ENCODE peak calls at places on chromosome 7, in five cellular contexts. T, Y, W, P and B are unnamed samples. For H4K20me1, the result is how much of the 10 kb centered on the place peaks cover.

GRCh38 chr7:108660465-108660864 is 90.8 kb downstream of the DNAJB9 start:
- DNase-seq in T (no peak), W (peak), P (peak), Y (no peak), B (no peak)

GRCh38 chr7:135792334-135792733 is 43.7 kb upstream of the FAM180A start:
- DNase-seq in W (no peak), Y (no peak), T (no peak), P (no peak), B (no peak)

GRCh38 chr7:43135129-43135528 is 22.7 kb downstream of the HECW1 start:
- DNase-seq in T (peak), P (peak), Y (no peak), W (peak), B (no peak)

GRCh38 chr7:156005202-156005821 is 193.0 kb upstream of the SHH start:
- DNase-seq in P (no peak), W (no peak), T (no peak), Y (no peak), B (no peak)

GRCh38 chr7:3942778-3943177 is 641.7 kb downstream of the SDK1 start:
- DNase-seq in W (no peak), T (peak), P (no peak), Y (no peak), B (no peak)

GRCh38 chr7:75772081-75773077 is at the start of gene CCL26:
- DNase-seq in T (peak), W (peak), Y (no peak), P (no peak), B (no peak)

GRCh38 chr7:73521636-73522080 is 435 bp downstream of the BAZ1B start:
- DNase-seq in Y (peak), W (peak), P (no peak), T (peak), B (no peak)

GRCh38 chr7:95304990-95305389 is 19.3 kb downstream of the PON1 start:
- DNase-seq in P (no peak), W (no peak), Y (no peak), T (no peak), B (no peak)

GRCh38 chr7:13091974-13092707 is 404.7 kb downstream of the ARL4A start:
- DNase-seq in T (no peak), W (no peak), P (no peak), Y (no peak), B (no peak)

GRCh38 chr7:68185641-68186040 is 1189.0 kb downstream of the TYW1 start:
- DNase-seq in W (no peak), T (no peak), P (no peak), Y (no peak), B (no peak)

GRCh38 chr7:42460948-42461347 is 223.9 kb upstream of the GLI3 start:
- DNase-seq in T (no peak), Y (no peak), P (no peak), W (no peak), B (no peak)

GRCh38 chr7:136958016-136958415 is 89.6 kb downstream of the CHRM2 start:
- DNase-seq in P (no peak), T (peak), Y (no peak), W (no peak), B (no peak)

GRCh38 chr7:26090927-26091519 is 61.0 kb upstream of the NFE2L3 start:
- DNase-seq in P (peak), Y (peak), W (peak), T (peak), B (peak)

GRCh38 chr7:151725844-151726770 is 150.8 kb downstream of the PRKAG2 start:
- DNase-seq in Y (no peak), T (peak), P (no peak), W (no peak), B (no peak)

GRCh38 chr7:117588352-117588794 is 108.5 kb downstream of the CFTR start:
- DNase-seq in P (no peak), W (peak), Y (no peak), T (peak), B (peak)

GRCh38 chr7:94008537-94008936 is 4.4 kb upstream of the BET1 start:
- DNase-seq in Y (no peak), W (peak), P (no peak), T (peak), B (no peak)

GRCh38 chr7:34991938-34992840 is 45.1 kb downstream of the DPY19L1 start:
- DNase-seq in W (peak), P (peak), Y (no peak), T (peak), B (no peak)

GRCh38 chr7:91264924-91265681 is 870 bp downstream of the FZD1 start:
- DNase-seq in T (peak), W (peak), P (no peak), Y (peak), B (peak)

GRCh38 chr7:139108256-139109187 is 998 bp downstream of the ZC3HAV1 start:
- DNase-seq in T (peak), P (no peak), Y (peak), W (peak), B (peak)

GRCh38 chr7:67407351-67407750 is 410.7 kb downstream of the TYW1 start:
- DNase-seq in W (no peak), Y (no peak), P (no peak), T (no peak), B (no peak)

GRCh38 chr7:78317371-78317770 is 518.8 kb downstream of the PHTF2 start:
- DNase-seq in W (no peak), T (no peak), Y (no peak), P (no peak), B (no peak)

GRCh38 chr7:21869785-21870402 is 75.8 kb downstream of the CDCA7L start:
- DNase-seq in Y (no peak), W (peak), T (peak), P (no peak), B (no peak)

GRCh38 chr7:98193474-98194180 is 17.6 kb upstream of the BHLHA15 start:
- DNase-seq in W (no peak), P (no peak), Y (no peak), T (no peak), B (no peak)

GRCh38 chr7:15326044-15326644 is 235.7 kb downstream of the AGMO start:
- DNase-seq in T (peak), W (peak), Y (peak), P (peak), B (no peak)

GRCh38 chr7:15057272-15057671 is 154.7 kb upstream of the DGKB start:
- DNase-seq in Y (no peak), T (no peak), W (no peak), P (no peak), B (no peak)

GRCh38 chr7:10919923-10920322 is 53.7 kb upstream of the PHF14 start:
- DNase-seq in P (no peak), W (no peak), Y (no peak), T (no peak), B (no peak)

DNA sequence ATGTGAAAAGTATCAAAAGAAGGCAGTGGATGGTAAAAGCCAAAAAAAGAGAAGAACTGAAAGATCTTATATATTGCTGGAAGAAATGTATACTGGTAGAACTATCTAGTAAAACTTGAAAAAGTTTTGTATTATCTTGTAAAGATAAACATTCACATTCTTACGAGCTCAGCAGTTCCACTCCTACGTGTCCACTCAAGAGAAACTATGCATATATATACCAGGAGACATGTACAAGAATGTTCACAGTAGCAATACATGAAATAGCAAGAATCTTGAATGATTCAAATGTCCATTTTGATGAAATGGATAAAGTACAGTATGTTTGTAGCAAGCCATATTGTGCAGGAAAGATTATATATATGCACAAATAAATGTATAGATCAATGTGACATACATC is 155.0 kb downstream of the RNF133 start:
- DNase-seq in Y (no peak), T (no peak), P (no peak), W (no peak), B (no peak)
- H2AFZ ChIP-seq in Y (no peak), T (no peak), P (no peak), W (no peak), B (no peak)

GRCh38 chr7:101911800-101912705 is 94.6 kb downstream of the CUX1 start:
- DNase-seq in Y (no peak), P (no peak), W (no peak), T (no peak), B (no peak)
- H4K20me1 ChIP-seq in Y (under half), P (under half), W (under half), T (under half), B (half or more)

DNA sequence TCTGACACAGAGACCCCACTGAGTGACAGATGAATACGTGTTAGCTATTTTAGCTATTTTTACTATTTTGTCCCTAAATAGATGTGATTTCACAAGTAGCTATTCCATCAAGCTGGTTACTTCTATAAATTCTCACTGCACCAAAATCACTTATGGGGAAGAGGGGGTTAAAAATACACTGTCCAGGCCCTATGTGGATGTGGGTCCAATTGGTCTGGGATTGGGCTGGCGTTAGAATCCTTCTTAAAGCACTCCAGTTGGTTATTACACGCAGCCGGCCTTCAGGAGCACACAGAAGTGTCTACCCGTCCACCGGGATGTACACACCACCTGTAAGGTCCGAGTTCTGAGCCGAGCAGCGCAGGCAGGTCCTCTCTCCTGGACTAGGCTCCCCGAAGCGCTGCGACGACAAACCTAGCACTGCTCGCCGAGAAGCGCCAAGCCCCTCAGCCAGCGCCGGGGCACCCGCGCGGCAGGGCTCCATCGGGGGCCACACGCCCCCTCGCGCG is 222.3 kb upstream of the MKLN1 start:
- DNase-seq in T (peak), Y (no peak), P (no peak), W (peak), B (no peak)
- H2AFZ ChIP-seq in T (no peak), Y (no peak), P (no peak), W (no peak), B (peak)

GRCh38 chr7:127950233-127950935 is 80.9 kb downstream of the LRRC4 start:
- DNase-seq in T (no peak), Y (no peak), P (no peak), W (no peak), B (no peak)
- H4K20me1 ChIP-seq in T (under half), Y (under half), P (under half), W (under half), B (under half)

DNA sequence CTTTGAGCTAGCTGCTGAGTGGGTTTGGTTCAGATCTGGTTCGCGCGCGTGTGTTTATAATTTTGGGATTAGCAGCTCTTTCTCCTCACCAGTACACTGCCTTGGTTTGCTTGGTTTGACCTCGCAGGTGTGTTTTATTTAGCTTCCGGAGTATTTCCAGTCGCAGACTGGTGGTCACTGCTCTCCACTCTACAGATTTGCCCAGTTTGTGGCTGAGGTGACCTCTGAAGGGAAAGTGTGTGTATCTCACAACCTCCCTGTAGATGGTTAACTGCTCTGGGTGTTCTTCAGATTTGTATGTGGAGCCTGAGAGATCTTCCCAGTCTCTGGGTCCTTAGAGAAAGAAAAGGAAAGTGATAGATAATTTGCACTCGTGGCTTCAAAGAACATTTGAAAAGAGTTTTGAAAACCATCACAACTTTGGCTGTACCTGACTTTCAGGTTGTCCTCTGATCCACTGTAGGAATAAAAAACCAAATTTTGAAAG is 654 bp downstream of the ZNF277 start:
- DNase-seq in Y (peak), T (no peak), P (no peak), W (peak), B (no peak)
- H2AFZ ChIP-seq in Y (peak), T (peak), P (no peak), W (peak), B (peak)

DNA sequence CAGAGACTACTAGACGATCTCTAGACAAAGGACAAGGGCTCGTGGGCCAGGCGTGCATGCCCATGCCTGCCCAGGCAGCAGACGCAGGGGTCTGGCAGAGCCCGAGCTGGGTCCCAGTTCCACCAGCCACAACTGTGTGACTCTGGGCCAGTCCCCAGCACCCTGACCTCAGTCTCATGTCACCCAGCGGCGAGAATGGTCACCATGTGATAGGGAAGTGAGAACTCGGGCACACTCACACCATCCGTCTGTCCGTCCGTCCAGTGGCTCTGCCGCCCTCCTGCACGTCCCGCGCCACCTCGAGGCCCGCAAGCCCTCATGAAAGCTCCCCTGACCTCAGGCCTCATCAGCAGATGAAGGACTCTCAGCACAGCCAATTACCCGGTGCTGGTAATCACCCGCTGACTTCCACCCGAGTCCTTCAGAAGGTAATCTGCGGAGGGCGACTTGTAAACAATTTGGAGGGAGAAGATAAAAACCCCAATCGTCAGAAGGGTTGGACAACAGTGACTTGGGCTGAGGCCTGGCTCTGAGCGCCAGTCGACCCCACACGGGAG is 280.1 kb downstream of the ELFN1 start:
- DNase-seq in T (no peak), P (no peak), W (no peak), Y (no peak), B (no peak)
- H4K20me1 ChIP-seq in T (under half), P (under half), W (under half), Y (under half), B (half or more)

DNA sequence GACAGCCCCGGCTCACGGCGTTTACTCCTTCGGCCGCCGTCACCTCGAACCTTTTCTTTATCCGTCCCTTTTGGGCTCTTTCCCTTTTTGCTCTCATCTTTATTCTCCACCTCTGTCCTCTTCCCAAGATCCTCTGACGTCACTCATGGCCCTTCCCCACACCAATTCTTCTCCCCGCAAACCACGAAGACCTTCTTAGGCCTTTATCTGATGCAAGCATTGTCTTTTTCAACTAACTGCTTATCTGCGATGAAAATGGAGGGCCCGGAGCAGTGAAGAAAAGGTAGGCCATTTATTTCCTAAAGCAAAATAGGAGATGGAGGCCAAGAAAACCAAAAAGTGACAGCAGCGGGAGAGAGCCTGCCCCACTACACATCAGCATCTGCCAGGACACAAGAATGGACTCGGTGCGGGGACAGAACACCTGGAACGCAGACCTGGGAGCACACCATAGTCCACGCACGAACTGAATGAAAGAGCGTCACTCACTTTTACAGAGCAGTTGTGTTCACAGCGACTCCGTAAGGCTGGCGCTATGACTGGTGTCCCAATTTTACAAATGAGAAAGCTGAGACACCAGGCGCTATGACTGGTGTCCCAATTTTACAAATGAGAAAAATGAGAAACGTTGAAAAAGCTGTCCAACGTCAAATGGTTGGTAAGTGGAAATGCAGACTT is 45.3 kb downstream of the ZNF777 start:
- DNase-seq in T (peak), Y (no peak), W (no peak), P (no peak), B (no peak)
- H2AFZ ChIP-seq in T (peak), Y (no peak), W (no peak), P (no peak), B (no peak)

GRCh38 chr7:127859330-127859729 is 171.9 kb downstream of the LRRC4 start:
- DNase-seq in Y (no peak), W (no peak), T (no peak), P (no peak), B (no peak)

GRCh38 chr7:127863082-127863481 is 168.2 kb downstream of the LRRC4 start:
- DNase-seq in W (no peak), P (no peak), Y (no peak), T (no peak), B (no peak)

GRCh38 chr7:127858915-127859189 is 172.4 kb downstream of the LRRC4 start:
- DNase-seq in T (no peak), W (no peak), Y (no peak), P (no peak), B (no peak)

GRCh38 chr7:127865466-127865865 is 165.8 kb downstream of the LRRC4 start:
- DNase-seq in W (peak), T (peak), Y (no peak), P (no peak), B (no peak)

DNA sequence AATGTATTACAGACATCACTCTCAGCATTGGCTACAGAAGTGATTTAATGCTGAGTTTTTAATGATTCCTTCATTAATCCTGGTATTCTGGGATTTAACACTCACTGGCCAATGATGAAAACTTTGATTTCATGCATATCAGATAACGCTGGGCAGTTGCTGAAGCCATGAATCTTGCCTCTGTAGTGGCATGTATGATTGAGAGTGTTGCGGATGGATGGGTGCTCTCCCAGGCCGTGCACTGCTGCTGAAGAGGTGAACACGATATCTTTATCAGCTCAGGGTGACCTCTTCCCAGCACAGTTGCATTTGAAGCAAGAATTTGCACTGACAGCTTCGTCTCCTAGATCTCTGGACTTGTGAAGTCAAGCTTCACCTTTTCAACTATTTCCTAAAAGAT is 168.7 kb downstream of the LRRC4 start:
- DNase-seq in T (no peak), P (no peak), Y (no peak), W (no peak), B (no peak)
- H4K20me1 ChIP-seq in T (under half), P (under half), Y (under half), W (under half), B (under half)

GRCh38 chr7:27875832-27876231 is 135.9 kb downstream of the TAX1BP1 start:
- DNase-seq in W (no peak), Y (no peak), P (no peak), T (no peak), B (no peak)
- H2AFZ ChIP-seq in W (no peak), Y (no peak), P (no peak), T (no peak), B (no peak)